ENCODE peak calls at places on chromosomes 13 and 19, in nine cellular contexts. J is fibroblast of pulmonary artery, N is progenitor cell of endocrine pancreas, F is mesothelial cell of epicardium, E is lower leg skin, S is AG09319, C is left ventricle myocardium inferior, W is NB4, X is astrocyte. B is an unnamed sample.

GRCh38 chr19:9936151-9937000 is at the start of gene OLFM2:
- DNase-seq in J (no peak), N (peak), F (peak), E (no peak), S (no peak), C (peak), W (no peak), X (no peak), B (peak)

GRCh38 chr19:41957838-41958366 is 1.2 kb downstream of the RABAC1 start:
- DNase-seq in J (peak), N (peak), F (no peak), E (no peak), S (peak), C (peak), W (peak), X (peak), B (peak)

GRCh38 chr13:99354371-99354951 is 47.3 kb upstream of the GPR183 start:
- DNase-seq in J (no peak), N (no peak), F (no peak), E (peak), S (no peak), C (no peak), W (no peak), X (no peak), B (no peak)

GRCh38 chr13:106132216-106132615 is 403.2 kb downstream of the EFNB2 start:
- DNase-seq in J (no peak), N (no peak), F (no peak), E (no peak), S (no peak), C (no peak), W (no peak), X (peak), B (no peak)

GRCh38 chr13:39967199-39967959 is 311.9 kb downstream of the COG6 start:
- DNase-seq in J (no peak), N (no peak), F (no peak), E (no peak), S (no peak), C (no peak), W (no peak), X (no peak), B (no peak)

GRCh38 chr13:99322297-99323103 is 15.3 kb upstream of the GPR183 start:
- DNase-seq in J (peak), N (no peak), F (no peak), E (no peak), S (peak), C (no peak), W (peak), X (peak), B (no peak)

GRCh38 chr13:48448963-48449614 is 36.2 kb upstream of the LPAR6 start:
- DNase-seq in J (peak), N (no peak), F (no peak), E (no peak), S (no peak), C (no peak), W (peak), X (peak), B (no peak)

GRCh38 chr13:33561627-33562026 is 256.3 kb upstream of the RFC3 start:
- DNase-seq in J (no peak), N (no peak), F (no peak), E (no peak), S (no peak), C (no peak), W (no peak), X (no peak), B (no peak)

GRCh38 chr19:34232566-34233481 is 21.5 kb upstream of the GARRE1 start:
- DNase-seq in J (peak), N (no peak), F (no peak), E (peak), S (peak), C (peak), W (peak), X (peak), B (no peak)

GRCh38 chr19:4268816-4269430 is 10.1 kb upstream of the SHD start:
- DNase-seq in J (no peak), N (no peak), F (no peak), E (no peak), S (no peak), C (no peak), W (no peak), X (no peak), B (no peak)

GRCh38 chr19:32201211-32201610 is 144.2 kb upstream of the ZNF507 start:
- DNase-seq in J (no peak), N (no peak), F (no peak), E (no peak), S (no peak), C (no peak), W (no peak), X (no peak), B (no peak)

GRCh38 chr13:78420814-78421213 is 182.5 kb downstream of the POU4F1 start:
- DNase-seq in J (no peak), N (no peak), F (no peak), E (no peak), S (no peak), C (peak), W (no peak), X (no peak), B (no peak)

GRCh38 chr19:27972291-27973040 is 1240.5 kb downstream of the UQCRFS1 start:
- DNase-seq in J (peak), N (no peak), F (no peak), E (no peak), S (no peak), C (no peak), W (no peak), X (peak), B (no peak)

GRCh38 chr19:50932018-50932689 is 20.7 kb downstream of the KLK5 start:
- DNase-seq in J (no peak), N (no peak), F (no peak), E (no peak), S (no peak), C (no peak), W (no peak), X (no peak), B (no peak)

GRCh38 chr19:3115916-3116602 is 19.8 kb upstream of the GNA15 start:
- DNase-seq in J (no peak), N (no peak), F (no peak), E (no peak), S (no peak), C (no peak), W (no peak), X (no peak), B (no peak)

GRCh38 chr19:19345232-19345631 is 24.6 kb downstream of the MAU2 start:
- DNase-seq in J (no peak), N (no peak), F (no peak), E (no peak), S (no peak), C (no peak), W (no peak), X (no peak), B (no peak)

GRCh38 chr13:83214452-83214851 is 667.8 kb downstream of the SLITRK1 start:
- DNase-seq in J (no peak), N (no peak), F (no peak), E (no peak), S (no peak), C (no peak), W (no peak), X (no peak), B (no peak)

GRCh38 chr13:95168191-95168590 is 133.1 kb downstream of the ABCC4 start:
- DNase-seq in J (no peak), N (no peak), F (no peak), E (no peak), S (no peak), C (no peak), W (no peak), X (no peak), B (no peak)

GRCh38 chr13:92991687-92992086 is 234.9 kb upstream of the GPC6 start:
- DNase-seq in J (peak), N (no peak), F (no peak), E (no peak), S (no peak), C (no peak), W (no peak), X (peak), B (no peak)

GRCh38 chr19:5839312-5840017 is at the start of gene FUT6:
- DNase-seq in J (no peak), N (no peak), F (no peak), E (no peak), S (no peak), C (no peak), W (peak), X (no peak), B (no peak)

GRCh38 chr13:35157143-35157755 is 215.2 kb downstream of the NBEA start:
- DNase-seq in J (peak), N (peak), F (no peak), E (peak), S (no peak), C (no peak), W (peak), X (peak), B (peak)

GRCh38 chr13:72911988-72912387 is 130.1 kb downstream of the PIBF1 start:
- DNase-seq in J (no peak), N (no peak), F (no peak), E (no peak), S (no peak), C (no peak), W (no peak), X (no peak), B (no peak)

GRCh38 chr13:48563611-48564010 is 30.7 kb upstream of the RCBTB2 start:
- DNase-seq in J (no peak), N (no peak), F (no peak), E (no peak), S (no peak), C (no peak), W (no peak), X (no peak), B (no peak)

GRCh38 chr13:57409121-57409520 is 222.4 kb upstream of the PCDH17 start:
- DNase-seq in J (no peak), N (no peak), F (no peak), E (no peak), S (no peak), C (no peak), W (no peak), X (no peak), B (no peak)

GRCh38 chr19:50252111-50252886 is 48.9 kb downstream of the MYH14 start:
- DNase-seq in J (peak), N (no peak), F (no peak), E (no peak), S (no peak), C (no peak), W (peak), X (no peak), B (peak)

GRCh38 chr13:51070005-51070649 is 40.9 kb downstream of the C13orf42 start:
- DNase-seq in J (peak), N (peak), F (peak), E (peak), S (peak), C (peak), W (peak), X (peak), B (peak)

GRCh38 chr13:83950284-83950683 is 68.0 kb upstream of the SLITRK1 start:
- DNase-seq in J (no peak), N (no peak), F (no peak), E (no peak), S (no peak), C (no peak), W (no peak), X (no peak), B (no peak)

GRCh38 chr19:10625003-10625761 is at the start of gene SLC44A2:
- DNase-seq in J (peak), N (peak), F (peak), E (no peak), S (no peak), C (peak), W (no peak), X (peak), B (peak)

GRCh38 chr19:38090561-38090960 is 133.5 kb downstream of the DPF1 start:
- DNase-seq in J (no peak), N (no peak), F (no peak), E (no peak), S (no peak), C (peak), W (no peak), X (no peak), B (no peak)

GRCh38 chr13:20342326-20342725 is 110.2 kb upstream of the GJB6 start:
- DNase-seq in J (no peak), N (no peak), F (no peak), E (no peak), S (no peak), C (no peak), W (no peak), X (no peak), B (no peak)

DNA sequence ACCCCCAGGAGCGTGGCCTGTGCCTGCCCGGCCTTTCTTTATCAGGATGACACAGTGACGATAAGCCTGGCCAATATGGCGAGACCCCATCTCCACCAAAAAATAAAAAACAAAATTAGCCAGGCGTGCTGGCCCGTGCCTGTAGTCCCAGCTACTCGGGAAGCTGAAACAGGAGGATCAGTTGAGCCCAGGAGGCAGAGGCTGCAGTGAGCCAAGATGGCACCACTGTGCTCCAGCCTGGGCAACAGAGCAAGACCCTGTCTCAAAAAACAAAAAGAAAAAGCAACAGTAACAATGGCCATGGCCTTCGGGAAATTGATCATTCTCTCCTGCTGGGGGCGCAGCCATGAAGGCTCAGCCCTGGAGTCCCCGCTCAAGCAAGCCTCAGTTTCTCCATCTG is 11.1 kb downstream of the PEX11G start:
- DNase-seq in J (no peak), N (no peak), F (no peak), E (no peak), S (no peak), C (no peak), W (no peak), X (no peak), B (no peak)
- TF ChIP-seq CTCF in J (no peak), N (no peak), F (no peak), E (no peak), S (no peak), C (no peak), W (no peak), X (no peak), B (no peak)

GRCh38 chr19:44905437-44906160 is at the start of gene APOE:
- DNase-seq in J (peak), N (no peak), F (no peak), E (no peak), S (no peak), C (no peak), W (no peak), X (no peak), B (peak)

GRCh38 chr19:44903216-44903601 is 2.4 kb upstream of the APOE start:
- DNase-seq in J (no peak), N (no peak), F (no peak), E (no peak), S (no peak), C (no peak), W (no peak), X (no peak), B (no peak)

GRCh38 chr19:44903602-44904425 is 1.8 kb upstream of the APOE start:
- DNase-seq in J (peak), N (peak), F (peak), E (peak), S (no peak), C (peak), W (peak), X (no peak), B (peak)

GRCh38 chr19:44907613-44908012 is 2.0 kb downstream of the APOE start:
- DNase-seq in J (no peak), N (no peak), F (no peak), E (no peak), S (no peak), C (no peak), W (no peak), X (no peak), B (no peak)

DNA sequence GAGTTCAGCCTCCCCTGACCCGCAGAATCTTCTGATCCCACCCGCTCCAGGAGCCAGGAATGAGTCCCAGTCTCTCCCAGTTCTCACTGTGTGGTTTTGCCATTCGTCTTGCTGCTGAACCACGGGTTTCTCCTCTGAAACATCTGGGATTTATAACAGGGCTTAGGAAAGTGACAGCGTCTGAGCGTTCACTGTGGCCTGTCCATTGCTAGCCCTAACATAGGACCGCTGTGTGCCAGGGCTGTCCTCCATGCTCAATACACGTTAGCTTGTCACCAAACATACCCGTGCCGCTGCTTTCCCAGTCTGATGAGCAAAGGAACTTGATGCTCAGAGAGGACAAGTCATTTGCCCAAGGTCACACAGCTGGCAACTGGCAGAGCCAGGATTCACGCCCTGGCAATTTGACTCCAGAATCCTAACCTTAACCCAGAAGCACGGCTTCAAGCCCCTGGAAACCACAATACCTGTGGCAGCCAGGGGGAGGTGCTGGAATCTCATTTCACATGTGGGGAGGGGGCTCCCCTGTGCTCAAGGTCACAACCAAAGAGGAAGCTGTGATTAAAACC is 1.1 kb upstream of the APOE start:
- DNase-seq in J (no peak), N (no peak), F (no peak), E (no peak), S (no peak), C (no peak), W (peak), X (no peak), B (no peak)
- TF ChIP-seq CTCF in J (peak), N (peak), F (no peak), E (no peak), S (no peak), C (no peak), W (no peak), X (no peak), B (no peak)

GRCh38 chr19:39480337-39481228 is at the start of gene TIMM50:
- DNase-seq in J (peak), N (peak), F (peak), E (peak), S (peak), C (peak), W (peak), X (peak), B (peak)
- TF ChIP-seq CTCF in J (no peak), N (no peak), F (no peak), E (no peak), S (no peak), C (no peak), W (no peak), X (no peak), B (no peak)

GRCh38 chr13:98143601-98144500 is 957 bp downstream of the FARP1 start:
- DNase-seq in J (peak), N (no peak), F (no peak), E (peak), S (no peak), C (peak), W (peak), X (peak), B (peak)

GRCh38 chr13:98143157-98143553 is 261 bp downstream of the FARP1 start:
- DNase-seq in J (no peak), N (no peak), F (peak), E (no peak), S (no peak), C (peak), W (no peak), X (no peak), B (peak)

GRCh38 chr13:98141938-98142426 is 912 bp upstream of the FARP1 start:
- DNase-seq in J (no peak), N (no peak), F (no peak), E (peak), S (no peak), C (peak), W (peak), X (no peak), B (peak)

GRCh38 chr13:98142427-98143156 is at the start of gene FARP1:
- DNase-seq in J (peak), N (peak), F (peak), E (peak), S (peak), C (peak), W (peak), X (peak), B (peak)

GRCh38 chr13:98144501-98145350 is 1.8 kb downstream of the FARP1 start:
- DNase-seq in J (peak), N (no peak), F (no peak), E (no peak), S (no peak), C (no peak), W (no peak), X (peak), B (peak)
- TF ChIP-seq CTCF in J (peak), N (peak), F (no peak), E (no peak), S (peak), C (no peak), W (no peak), X (peak), B (no peak)